ENCODE peak calls at places on chromosomes 2 and 18, in five cellular contexts. Y, K, E, T and P are unnamed samples. For H3K4me1, the result is how much of the 10 kb centered on the place peaks cover.

GRCh38 chr18:58316943-58317342 is 272.9 kb downstream of the NEDD4L start:
- DNase-seq in T (no peak), E (no peak), K (no peak), Y (no peak), P (no peak)

GRCh38 chr2:156672569-156673270 is 236.5 kb downstream of the GPD2 start:
- DNase-seq in Y (peak), K (no peak), T (no peak), E (no peak), P (no peak)

GRCh38 chr18:21735452-21736015 is 5.1 kb upstream of the MIB1 start:
- DNase-seq in T (no peak), Y (no peak), E (no peak), K (peak), P (no peak)

GRCh38 chr2:192017844-192018243 is 171.0 kb upstream of the CAVIN2 start:
- DNase-seq in Y (no peak), T (no peak), K (no peak), E (no peak), P (no peak)

GRCh38 chr2:200408428-200409311 is 101.2 kb downstream of the KCTD18 start:
- DNase-seq in K (no peak), T (no peak), E (no peak), Y (peak), P (no peak)

GRCh38 chr18:78376036-78376435 is 603.6 kb upstream of the SALL3 start:
- DNase-seq in K (no peak), Y (no peak), T (no peak), E (no peak), P (no peak)

GRCh38 chr2:26284132-26284531 is 39.4 kb downstream of the HADHB start:
- DNase-seq in K (no peak), E (no peak), T (no peak), Y (peak), P (no peak)

GRCh38 chr2:70936979-70937811 is 1.5 kb downstream of the ATP6V1B1 start:
- DNase-seq in Y (no peak), T (peak), K (no peak), E (no peak), P (no peak)

GRCh38 chr2:224650815-224651439 is 65.2 kb downstream of the CCDC195 start:
- DNase-seq in K (no peak), E (peak), Y (peak), T (no peak), P (no peak)

GRCh38 chr2:10214179-10214578 is 88.5 kb upstream of the HPCAL1 start:
- DNase-seq in E (no peak), K (no peak), T (no peak), Y (no peak), P (no peak)

GRCh38 chr2:239400000-239400831 is 604 bp downstream of the HDAC4 start:
- DNase-seq in E (peak), K (no peak), Y (peak), T (peak), P (no peak)

GRCh38 chr18:70197844-70198243 is 7.6 kb downstream of the RTTN start:
- DNase-seq in Y (no peak), T (no peak), E (no peak), K (no peak), P (no peak)

GRCh38 chr2:205407984-205408383 is 274.3 kb upstream of the NRP2 start:
- DNase-seq in Y (peak), E (no peak), K (no peak), T (no peak), P (no peak)

GRCh38 chr2:156329922-156330726 is 2.4 kb downstream of the NR4A2 start:
- DNase-seq in Y (no peak), T (no peak), K (no peak), E (peak), P (no peak)

GRCh38 chr18:44681611-44682010 is 923 bp downstream of the SETBP1 start:
- DNase-seq in E (no peak), K (no peak), T (no peak), Y (no peak), P (no peak)

GRCh38 chr2:240960309-240960962 is 38.0 kb upstream of the SNED1 start:
- DNase-seq in T (peak), E (peak), K (no peak), Y (no peak), P (peak)

GRCh38 chr2:135617501-135618015 is 86.3 kb downstream of the R3HDM1 start:
- DNase-seq in T (no peak), K (no peak), Y (no peak), E (no peak), P (no peak)

GRCh38 chr18:61832858-61833257 is 59.9 kb downstream of the RNF152 start:
- DNase-seq in K (no peak), T (no peak), Y (no peak), E (no peak), P (no peak)

DNA sequence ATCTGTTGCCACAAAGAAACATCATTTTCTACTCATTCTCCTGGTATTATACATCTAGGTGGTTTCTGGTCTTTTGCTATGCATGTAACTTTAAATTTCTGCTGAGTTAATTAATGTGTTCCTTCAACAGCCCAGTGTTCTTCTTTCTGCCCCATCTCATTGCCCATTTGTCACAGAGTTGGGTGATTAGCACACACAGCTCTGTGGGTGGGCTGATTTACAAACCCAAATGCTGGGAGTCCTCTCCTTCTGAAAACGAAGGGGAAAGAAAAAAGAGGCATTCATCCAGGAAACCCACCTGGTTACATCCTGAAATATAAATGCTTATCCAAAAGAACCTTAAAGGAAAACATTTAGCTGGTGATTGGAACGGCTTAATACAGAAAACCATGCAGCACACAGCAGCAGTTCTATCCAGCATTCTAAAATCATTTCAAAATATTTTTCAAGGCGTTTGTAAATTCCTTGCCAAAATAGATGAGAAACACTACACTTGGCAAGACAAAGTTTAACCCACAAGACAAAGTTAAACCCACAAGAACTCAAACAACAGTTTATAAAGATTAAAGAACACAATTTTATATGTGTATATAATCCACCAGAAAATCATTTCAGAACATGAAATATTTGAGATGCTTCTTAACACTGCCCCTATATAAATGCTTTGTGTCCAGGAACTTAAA is 177.9 kb downstream of the ANTXR1 start:
- DNase-seq in E (no peak), K (no peak), T (no peak), Y (peak), P (no peak)
- H3K4me3 ChIP-seq in E (no peak), K (no peak), T (no peak), Y (no peak), P (no peak)

GRCh38 chr2:176583530-176584101 is 314.4 kb downstream of the MTX2 start:
- DNase-seq in Y (peak), K (no peak), E (no peak), T (no peak), P (no peak)
- H3K27ac ChIP-seq in Y (peak), K (no peak), E (no peak), T (no peak), P (no peak)

GRCh38 chr2:60472663-60473289 is 80.7 kb downstream of the BCL11A start:
- DNase-seq in Y (no peak), T (no peak), K (no peak), E (no peak), P (no peak)
- H3K4me1 ChIP-seq in Y (under half), T (under half), K (under half), E (under half), P (under half)

GRCh38 chr2:101638156-101638809 is 59.2 kb upstream of the MAP4K4 start:
- DNase-seq in K (no peak), T (no peak), E (no peak), Y (no peak), P (no peak)
- H3K4me3 ChIP-seq in K (no peak), T (no peak), E (no peak), Y (no peak), P (no peak)

GRCh38 chr2:105789745-105790466 is 45.2 kb downstream of the NCK2 start:
- DNase-seq in Y (peak), K (no peak), E (no peak), T (no peak), P (peak)
- H3K27ac ChIP-seq in Y (no peak), K (peak), E (no peak), T (no peak), P (peak)

GRCh38 chr2:61952291-61952690 is 46.8 kb downstream of the COMMD1 start:
- DNase-seq in Y (peak), E (no peak), T (no peak), K (no peak), P (no peak)
- H3K4me1 ChIP-seq in Y (under half), E (under half), T (under half), K (under half), P (under half)

GRCh38 chr2:237696471-237696870 is 69.1 kb downstream of the LRRFIP1 start:
- DNase-seq in E (no peak), K (no peak), T (no peak), Y (no peak), P (no peak)

GRCh38 chr2:237694423-237695194 is 67.2 kb downstream of the LRRFIP1 start:
- DNase-seq in Y (no peak), E (no peak), T (no peak), K (no peak), P (no peak)

GRCh38 chr2:237693281-237694039 is 66.1 kb downstream of the LRRFIP1 start:
- DNase-seq in E (no peak), K (no peak), T (no peak), Y (peak), P (no peak)

GRCh38 chr2:237697586-237698337 is 70.4 kb downstream of the LRRFIP1 start:
- DNase-seq in E (no peak), Y (no peak), K (no peak), T (no peak), P (no peak)

DNA sequence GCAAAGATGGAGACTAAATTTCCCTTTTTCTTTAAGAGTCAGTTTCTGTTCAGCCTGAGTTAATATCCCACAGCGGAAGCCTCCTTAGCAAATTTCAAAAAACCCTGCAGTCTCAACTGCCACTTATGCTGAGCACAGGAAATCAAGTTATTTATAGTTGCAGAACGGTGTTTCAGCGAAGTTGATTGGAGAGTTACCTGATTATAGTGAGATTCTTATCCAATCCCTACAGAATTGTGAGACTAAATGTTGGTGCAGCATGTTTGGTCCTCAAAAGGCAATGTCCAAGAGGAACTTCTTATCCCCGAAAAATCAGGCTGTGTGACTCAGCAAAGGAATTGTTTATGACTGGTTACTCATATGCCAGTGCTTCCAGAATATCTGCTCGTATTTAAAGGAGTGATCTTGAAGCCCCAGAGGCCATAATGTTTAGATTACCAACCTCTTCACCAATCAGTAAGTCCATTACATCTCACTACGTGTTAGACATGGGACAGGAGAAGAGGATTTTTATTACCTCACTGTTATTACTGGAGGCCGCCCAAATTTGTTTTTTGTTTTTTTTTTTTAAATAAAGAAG is 67.9 kb downstream of the LRRFIP1 start:
- DNase-seq in Y (peak), K (no peak), E (no peak), T (no peak), P (no peak)
- H3K4me3 ChIP-seq in Y (peak), K (peak), E (no peak), T (no peak), P (peak)

DNA sequence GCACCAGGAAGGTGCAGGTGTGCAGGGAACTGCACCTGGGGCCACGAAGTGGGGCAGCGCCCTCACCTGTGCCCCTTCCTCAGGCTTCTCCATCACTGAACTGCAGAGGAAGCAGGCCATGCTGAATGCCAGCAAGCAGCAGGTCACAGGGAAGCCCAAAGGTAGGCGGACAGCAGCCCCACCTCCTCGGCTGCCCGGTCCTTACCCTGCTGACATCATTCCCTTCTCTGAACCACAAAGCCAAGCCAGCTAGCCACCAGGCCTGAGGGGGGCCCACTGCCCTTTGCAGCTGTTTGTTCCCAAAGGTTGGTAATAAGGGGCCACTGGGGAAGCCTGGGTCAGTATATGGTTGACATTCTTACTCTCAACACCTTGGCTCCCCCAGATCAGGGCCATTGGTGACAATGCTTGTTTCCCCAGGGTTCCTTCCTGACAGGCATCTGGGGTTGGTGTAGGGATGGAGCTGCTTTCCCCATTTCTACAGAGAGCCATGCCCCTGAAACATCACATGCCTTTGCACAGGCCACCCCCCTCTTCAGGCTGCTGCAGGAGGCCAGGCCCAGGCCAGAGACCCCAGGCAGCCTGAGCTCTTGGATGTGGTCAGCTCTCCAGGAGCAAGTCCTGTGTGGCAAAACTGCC is 47.9 kb downstream of the FAM168B start:
- DNase-seq in E (no peak), T (no peak), Y (no peak), K (no peak), P (no peak)
- H3K27ac ChIP-seq in E (no peak), T (no peak), Y (no peak), K (no peak), P (no peak)